ENCODE peak calls at places on chromosomes 1 and 21, in nine cellular contexts. One of them, this sample, is unnamed.

GRCh38 chr21:39024538-39024937 is 158.7 kb downstream of the PSMG1 start:
- DNase-seq in WTC11: no peak
- DNase-seq in cardiac muscle cell: no peak
- DNase-seq in mesothelial cell of epicardium: no peak
- DNase-seq in A549: no peak
- DNase-seq in MM.1S: no peak
- DNase-seq in keratinocyte: no peak
- DNase-seq in GM20000: no peak
- DNase-seq in foreskin fibroblast: no peak
- DNase-seq in this sample: no peak

GRCh38 chr1:55071477-55071876 is 32.1 kb downstream of the PCSK9 start:
- DNase-seq in WTC11: peak; percentile 67
- DNase-seq in cardiac muscle cell: peak; percentile 79
- DNase-seq in mesothelial cell of epicardium: no peak
- DNase-seq in A549: peak; percentile 47
- DNase-seq in MM.1S: no peak
- DNase-seq in keratinocyte: no peak
- DNase-seq in GM20000: no peak
- DNase-seq in foreskin fibroblast: peak; percentile 41
- DNase-seq in this sample: peak; percentile 37

GRCh38 chr1:23732363-23733224 is 10.7 kb upstream of the ELOA start:
- DNase-seq in WTC11: no peak
- DNase-seq in cardiac muscle cell: no peak
- DNase-seq in mesothelial cell of epicardium: no peak
- DNase-seq in A549: peak; percentile 15
- DNase-seq in MM.1S: no peak
- DNase-seq in keratinocyte: no peak
- DNase-seq in GM20000: no peak
- DNase-seq in foreskin fibroblast: peak; percentile 39
- DNase-seq in this sample: no peak

GRCh38 chr1:21123287-21123961 is 53.3 kb downstream of the EIF4G3 start:
- DNase-seq in WTC11: no peak
- DNase-seq in cardiac muscle cell: no peak
- DNase-seq in mesothelial cell of epicardium: no peak
- DNase-seq in A549: no peak
- DNase-seq in MM.1S: no peak
- DNase-seq in keratinocyte: no peak
- DNase-seq in GM20000: no peak
- DNase-seq in foreskin fibroblast: no peak
- DNase-seq in this sample: no peak

GRCh38 chr1:55542901-55543504 is 327.8 kb upstream of the USP24 start:
- DNase-seq in WTC11: no peak
- DNase-seq in cardiac muscle cell: no peak
- DNase-seq in mesothelial cell of epicardium: no peak
- DNase-seq in A549: no peak
- DNase-seq in MM.1S: no peak
- DNase-seq in keratinocyte: no peak
- DNase-seq in GM20000: no peak
- DNase-seq in foreskin fibroblast: no peak
- DNase-seq in this sample: no peak

GRCh38 chr1:234559152-234559916 is 50.6 kb downstream of the IRF2BP2 start:
- DNase-seq in WTC11: no peak
- DNase-seq in cardiac muscle cell: no peak
- DNase-seq in mesothelial cell of epicardium: peak; percentile 32
- DNase-seq in A549: no peak
- DNase-seq in MM.1S: no peak
- DNase-seq in keratinocyte: no peak
- DNase-seq in GM20000: no peak
- DNase-seq in foreskin fibroblast: no peak
- DNase-seq in this sample: no peak

GRCh38 chr1:234610061-234610581 is at the start of gene IRF2BP2:
- DNase-seq in WTC11: peak; percentile 68
- DNase-seq in cardiac muscle cell: peak; percentile 94
- DNase-seq in mesothelial cell of epicardium: peak; percentile 86
- DNase-seq in A549: peak; percentile 89
- DNase-seq in MM.1S: peak; percentile 89
- DNase-seq in keratinocyte: no peak
- DNase-seq in GM20000: peak; percentile 94
- DNase-seq in foreskin fibroblast: peak; percentile 87
- DNase-seq in this sample: peak; percentile 82

GRCh38 chr1:206012086-206012859 is 9.1 kb upstream of the RAB7B start:
- DNase-seq in WTC11: peak; percentile 45
- DNase-seq in cardiac muscle cell: peak; percentile 45
- DNase-seq in mesothelial cell of epicardium: no peak
- DNase-seq in A549: no peak
- DNase-seq in MM.1S: peak; percentile 64
- DNase-seq in keratinocyte: no peak
- DNase-seq in GM20000: peak; percentile 50
- DNase-seq in foreskin fibroblast: no peak
- DNase-seq in this sample: no peak

GRCh38 chr1:151370211-151370911 is 2.1 kb downstream of the SELENBP1 start:
- DNase-seq in WTC11: no peak
- DNase-seq in cardiac muscle cell: no peak
- DNase-seq in mesothelial cell of epicardium: no peak
- DNase-seq in A549: no peak
- DNase-seq in MM.1S: no peak
- DNase-seq in keratinocyte: no peak
- DNase-seq in GM20000: no peak
- DNase-seq in foreskin fibroblast: no peak
- DNase-seq in this sample: no peak

GRCh38 chr1:91278754-91279153 is 125.9 kb downstream of the HFM1 start:
- DNase-seq in WTC11: no peak
- DNase-seq in cardiac muscle cell: no peak
- DNase-seq in mesothelial cell of epicardium: no peak
- DNase-seq in A549: peak; percentile 18
- DNase-seq in MM.1S: peak; percentile 27
- DNase-seq in keratinocyte: no peak
- DNase-seq in GM20000: no peak
- DNase-seq in foreskin fibroblast: no peak
- DNase-seq in this sample: no peak
- TF ChIP-seq CTCF in WTC11: no peak
- TF ChIP-seq CTCF in cardiac muscle cell: peak; percentile 27
- TF ChIP-seq CTCF in mesothelial cell of epicardium: no peak
- TF ChIP-seq CTCF in A549: peak; percentile 45
- TF ChIP-seq CTCF in MM.1S: peak; percentile 34
- TF ChIP-seq CTCF in keratinocyte: peak; percentile 7
- TF ChIP-seq CTCF in GM20000: no peak
- TF ChIP-seq CTCF in foreskin fibroblast: peak; percentile 13
- TF ChIP-seq CTCF in this sample: peak; percentile 34

GRCh38 chr1:154806333-154806732 is 63.7 kb downstream of the KCNN3 start:
- DNase-seq in WTC11: no peak
- DNase-seq in cardiac muscle cell: no peak
- DNase-seq in mesothelial cell of epicardium: no peak
- DNase-seq in A549: no peak
- DNase-seq in MM.1S: no peak
- DNase-seq in keratinocyte: no peak
- DNase-seq in GM20000: no peak
- DNase-seq in foreskin fibroblast: no peak
- DNase-seq in this sample: no peak

GRCh38 chr1:154808909-154809262 is 61.2 kb downstream of the KCNN3 start:
- DNase-seq in WTC11: no peak
- DNase-seq in cardiac muscle cell: no peak
- DNase-seq in mesothelial cell of epicardium: no peak
- DNase-seq in A549: no peak
- DNase-seq in MM.1S: no peak
- DNase-seq in keratinocyte: no peak
- DNase-seq in GM20000: peak; percentile 55
- DNase-seq in foreskin fibroblast: no peak
- DNase-seq in this sample: peak; percentile 57

GRCh38 chr1:154808261-154808908 is 61.7 kb downstream of the KCNN3 start:
- DNase-seq in WTC11: no peak
- DNase-seq in cardiac muscle cell: no peak
- DNase-seq in mesothelial cell of epicardium: no peak
- DNase-seq in A549: no peak
- DNase-seq in MM.1S: no peak
- DNase-seq in keratinocyte: no peak
- DNase-seq in GM20000: no peak
- DNase-seq in foreskin fibroblast: no peak
- DNase-seq in this sample: no peak

GRCh38 chr1:154809436-154810413 is 60.4 kb downstream of the KCNN3 start:
- DNase-seq in WTC11: no peak
- DNase-seq in cardiac muscle cell: no peak
- DNase-seq in mesothelial cell of epicardium: no peak
- DNase-seq in A549: no peak
- DNase-seq in MM.1S: no peak
- DNase-seq in keratinocyte: no peak
- DNase-seq in GM20000: no peak
- DNase-seq in foreskin fibroblast: peak; percentile 9
- DNase-seq in this sample: no peak

GRCh38 chr1:154807048-154807591 is 63.0 kb downstream of the KCNN3 start:
- DNase-seq in WTC11: no peak
- DNase-seq in cardiac muscle cell: no peak
- DNase-seq in mesothelial cell of epicardium: no peak
- DNase-seq in A549: no peak
- DNase-seq in MM.1S: peak; percentile 78
- DNase-seq in keratinocyte: no peak
- DNase-seq in GM20000: peak; percentile 75
- DNase-seq in foreskin fibroblast: no peak
- DNase-seq in this sample: no peak
- TF ChIP-seq CTCF in WTC11: no peak
- TF ChIP-seq CTCF in cardiac muscle cell: no peak
- TF ChIP-seq CTCF in mesothelial cell of epicardium: no peak
- TF ChIP-seq CTCF in A549: no peak
- TF ChIP-seq CTCF in MM.1S: peak; percentile 41
- TF ChIP-seq CTCF in keratinocyte: no peak
- TF ChIP-seq CTCF in GM20000: no peak
- TF ChIP-seq CTCF in foreskin fibroblast: no peak
- TF ChIP-seq CTCF in this sample: no peak

DNA sequence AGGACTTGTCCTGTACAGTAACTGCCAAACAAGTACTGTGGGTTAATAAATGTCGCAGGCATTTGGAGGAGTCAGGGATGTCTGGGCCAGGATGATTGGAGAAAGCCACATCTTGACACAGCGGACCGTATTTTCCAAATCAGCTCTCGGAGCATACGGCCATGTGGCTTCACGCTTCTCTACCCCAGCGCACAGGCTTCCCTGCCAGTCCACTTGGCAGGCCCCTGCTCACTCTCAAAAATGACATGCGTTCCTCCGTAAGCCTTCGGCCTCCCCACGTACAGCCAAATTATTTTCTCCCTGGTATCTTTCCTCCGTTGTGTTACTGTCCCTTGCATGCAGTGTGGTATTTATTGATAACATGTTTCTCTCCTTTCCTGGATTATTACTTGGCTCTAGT is 7.2 kb upstream of the LRRC38 start:
- DNase-seq in WTC11: no peak
- DNase-seq in cardiac muscle cell: no peak
- DNase-seq in mesothelial cell of epicardium: no peak
- DNase-seq in A549: no peak
- DNase-seq in MM.1S: no peak
- DNase-seq in keratinocyte: no peak
- DNase-seq in GM20000: no peak
- DNase-seq in foreskin fibroblast: no peak
- DNase-seq in this sample: no peak
- TF ChIP-seq CTCF in WTC11: no peak
- TF ChIP-seq CTCF in cardiac muscle cell: no peak
- TF ChIP-seq CTCF in mesothelial cell of epicardium: no peak
- TF ChIP-seq CTCF in A549: no peak
- TF ChIP-seq CTCF in MM.1S: no peak
- TF ChIP-seq CTCF in keratinocyte: no peak
- TF ChIP-seq CTCF in GM20000: no peak
- TF ChIP-seq CTCF in foreskin fibroblast: no peak
- TF ChIP-seq CTCF in this sample: no peak

GRCh38 chr1:172885976-172886375 is 164.8 kb downstream of the TNFSF18 start:
- DNase-seq in WTC11: no peak
- DNase-seq in cardiac muscle cell: no peak
- DNase-seq in mesothelial cell of epicardium: no peak
- DNase-seq in A549: no peak
- DNase-seq in MM.1S: no peak
- DNase-seq in keratinocyte: no peak
- DNase-seq in GM20000: no peak
- DNase-seq in foreskin fibroblast: peak; percentile 55
- DNase-seq in this sample: no peak
- TF ChIP-seq CTCF in WTC11: no peak
- TF ChIP-seq CTCF in cardiac muscle cell: no peak
- TF ChIP-seq CTCF in mesothelial cell of epicardium: no peak
- TF ChIP-seq CTCF in A549: no peak
- TF ChIP-seq CTCF in MM.1S: no peak
- TF ChIP-seq CTCF in keratinocyte: no peak
- TF ChIP-seq CTCF in GM20000: no peak
- TF ChIP-seq CTCF in foreskin fibroblast: no peak
- TF ChIP-seq CTCF in this sample: no peak

GRCh38 chr1:172895761-172896160 is 155.0 kb downstream of the TNFSF18 start:
- DNase-seq in WTC11: no peak
- DNase-seq in cardiac muscle cell: no peak
- DNase-seq in mesothelial cell of epicardium: no peak
- DNase-seq in A549: peak; percentile 92
- DNase-seq in MM.1S: no peak
- DNase-seq in keratinocyte: no peak
- DNase-seq in GM20000: no peak
- DNase-seq in foreskin fibroblast: no peak
- DNase-seq in this sample: no peak

GRCh38 chr1:172895050-172895460 is 155.7 kb downstream of the TNFSF18 start:
- DNase-seq in WTC11: no peak
- DNase-seq in cardiac muscle cell: peak; percentile 8
- DNase-seq in mesothelial cell of epicardium: no peak
- DNase-seq in A549: no peak
- DNase-seq in MM.1S: peak; percentile 94
- DNase-seq in keratinocyte: no peak
- DNase-seq in GM20000: peak; percentile 38
- DNase-seq in foreskin fibroblast: no peak
- DNase-seq in this sample: no peak

GRCh38 chr1:172893146-172893841 is 157.4 kb downstream of the TNFSF18 start:
- DNase-seq in WTC11: no peak
- DNase-seq in cardiac muscle cell: no peak
- DNase-seq in mesothelial cell of epicardium: no peak
- DNase-seq in A549: no peak
- DNase-seq in MM.1S: no peak
- DNase-seq in keratinocyte: no peak
- DNase-seq in GM20000: no peak
- DNase-seq in foreskin fibroblast: no peak
- DNase-seq in this sample: no peak

GRCh38 chr1:172897738-172898137 is 153.0 kb downstream of the TNFSF18 start:
- DNase-seq in WTC11: no peak
- DNase-seq in cardiac muscle cell: no peak
- DNase-seq in mesothelial cell of epicardium: no peak
- DNase-seq in A549: no peak
- DNase-seq in MM.1S: no peak
- DNase-seq in keratinocyte: no peak
- DNase-seq in GM20000: no peak
- DNase-seq in foreskin fibroblast: peak; percentile 48
- DNase-seq in this sample: no peak

DNA sequence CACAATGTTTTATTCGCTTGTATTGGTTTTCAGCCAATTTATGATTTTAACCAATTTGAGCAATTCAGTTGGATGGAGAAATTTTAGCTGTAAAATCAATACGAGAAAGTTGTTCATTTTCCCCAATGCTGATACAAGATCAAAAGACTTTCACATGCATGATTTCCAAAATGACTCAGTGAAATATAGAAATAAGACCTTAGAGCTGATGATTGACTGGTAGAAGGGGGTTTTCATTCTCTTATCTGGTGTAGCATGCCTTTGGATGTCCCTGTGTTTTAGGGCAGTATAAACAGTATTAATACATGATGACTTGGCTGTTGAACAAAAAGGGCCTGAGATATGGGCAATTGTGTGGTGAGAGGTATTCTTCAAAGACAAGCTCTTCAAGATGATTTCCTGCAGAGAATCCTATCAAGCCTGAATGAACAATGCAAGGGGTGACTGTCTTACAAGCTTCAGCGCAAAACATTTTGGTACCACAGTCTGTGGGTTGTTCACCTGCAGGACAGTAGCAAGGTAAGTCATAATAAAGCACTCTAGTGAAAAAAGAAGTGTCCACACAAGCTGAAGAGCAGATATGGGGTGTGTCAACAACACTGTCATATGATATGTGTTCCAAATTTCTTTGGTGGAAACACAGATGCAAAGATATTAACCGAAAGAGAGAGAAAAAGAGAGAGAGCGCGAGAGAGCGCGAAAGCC is 156.2 kb downstream of the TNFSF18 start:
- DNase-seq in WTC11: no peak
- DNase-seq in cardiac muscle cell: no peak
- DNase-seq in mesothelial cell of epicardium: no peak
- DNase-seq in A549: no peak
- DNase-seq in MM.1S: peak; percentile 21
- DNase-seq in keratinocyte: no peak
- DNase-seq in GM20000: no peak
- DNase-seq in foreskin fibroblast: no peak
- DNase-seq in this sample: no peak
- TF ChIP-seq CTCF in WTC11: no peak
- TF ChIP-seq CTCF in cardiac muscle cell: no peak
- TF ChIP-seq CTCF in mesothelial cell of epicardium: no peak
- TF ChIP-seq CTCF in A549: no peak
- TF ChIP-seq CTCF in MM.1S: no peak
- TF ChIP-seq CTCF in keratinocyte: no peak
- TF ChIP-seq CTCF in GM20000: no peak
- TF ChIP-seq CTCF in foreskin fibroblast: no peak
- TF ChIP-seq CTCF in this sample: no peak